ENCODE peak calls at places on chromosomes 11 and 22, in four cellular contexts. B, Y, J and H are unnamed samples.

GRCh38 chr11:16511109-16511806 is 154.9 kb upstream of the SOX6 start:
- DNase-seq in B (no peak), Y (no peak), J (peak), H (no peak)

GRCh38 chr11:11814614-11815452 is 26.9 kb upstream of the USP47 start:
- DNase-seq in B (no peak), Y (no peak), J (no peak), H (no peak)

GRCh38 chr11:32213223-32213622 is 122.3 kb downstream of the RCN1 start:
- DNase-seq in B (no peak), Y (no peak), J (peak), H (no peak)

GRCh38 chr11:19817870-19818269 is 105.2 kb downstream of the NAV2 start:
- DNase-seq in B (no peak), Y (no peak), J (no peak), H (no peak)

GRCh38 chr11:65833297-65834030 is at the start of gene SNX32:
- DNase-seq in B (peak), Y (no peak), J (peak), H (peak)

GRCh38 chr22:46797355-46797754 is 34.9 kb downstream of the TBC1D22A start:
- DNase-seq in B (no peak), Y (peak), J (peak), H (peak)

GRCh38 chr11:116454020-116454645 is 318.7 kb downstream of the BUD13 start:
- DNase-seq in B (no peak), Y (peak), J (peak), H (peak)

GRCh38 chr11:81989093-81989492 is 744.6 kb downstream of the FAM181B start:
- DNase-seq in B (no peak), Y (peak), J (peak), H (no peak)

GRCh38 chr11:78332174-78332866 is 85.3 kb downstream of the GAB2 start:
- DNase-seq in B (no peak), Y (no peak), J (no peak), H (no peak)

GRCh38 chr11:63849691-63850090 is 10.8 kb downstream of the MARK2 start:
- DNase-seq in B (no peak), Y (no peak), J (no peak), H (no peak)

GRCh38 chr11:923691-924405 is 1.8 kb upstream of the AP2A2 start:
- DNase-seq in B (no peak), Y (no peak), J (no peak), H (no peak)

GRCh38 chr11:93160808-93161207 is 37.0 kb downstream of the SLC36A4 start:
- DNase-seq in B (no peak), Y (no peak), J (no peak), H (no peak)

GRCh38 chr11:111302298-111302697 is 4.0 kb downstream of the POU2AF3 start:
- DNase-seq in B (no peak), Y (peak), J (no peak), H (no peak)

GRCh38 chr11:22723257-22723656 is 56.8 kb downstream of the GAS2 start:
- DNase-seq in B (no peak), Y (no peak), J (no peak), H (no peak)

GRCh38 chr11:76634934-76635333 is 35.6 kb downstream of the LRRC32 start:
- DNase-seq in B (no peak), Y (no peak), J (no peak), H (no peak)

GRCh38 chr11:43676933-43677332 is 3.6 kb upstream of the HSD17B12 start:
- DNase-seq in B (no peak), Y (no peak), J (no peak), H (no peak)

GRCh38 chr22:44645531-44645930 is 56.5 kb upstream of the PRR5 start:
- DNase-seq in B (no peak), Y (no peak), J (no peak), H (no peak)

GRCh38 chr11:70820311-70820710 is 422.0 kb downstream of the CTTN start:
- DNase-seq in B (no peak), Y (no peak), J (no peak), H (no peak)

GRCh38 chr22:41964106-41964494 is 5.1 kb upstream of the SEPTIN3 start:
- DNase-seq in B (no peak), Y (no peak), J (no peak), H (no peak)

GRCh38 chr22:37044634-37045625 is 6.6 kb upstream of the KCTD17 start:
- DNase-seq in B (no peak), Y (no peak), J (no peak), H (no peak)

GRCh38 chr11:101430236-101430635 is 153.6 kb downstream of the TRPC6 start:
- DNase-seq in B (no peak), Y (peak), J (no peak), H (peak)

GRCh38 chr11:67024410-67024809 is 1.5 kb downstream of the SYT12 start:
- DNase-seq in B (peak), Y (no peak), J (no peak), H (no peak)